ENCODE peak calls at places on chromosome 1, in five cellular contexts. T, J, A, R and C are unnamed samples.

GRCh38 chr1:53281180-53281579 is 42.9 kb upstream of the MAGOH start:
- DNase-seq in T (no peak), J (no peak), A (no peak), R (no peak), C (no peak)

GRCh38 chr1:171898956-171899355 is 57.7 kb downstream of the DNM3 start:
- DNase-seq in T (peak; percentile 95), J (no peak), A (peak; percentile 11), R (no peak), C (no peak)

GRCh38 chr1:17184161-17184665 is 20.7 kb upstream of the PADI1 start:
- DNase-seq in T (no peak), J (no peak), A (no peak), R (no peak), C (no peak)

GRCh38 chr1:24745711-24746582 is 700 bp downstream of the CLIC4 start:
- DNase-seq in T (no peak), J (peak; percentile 79), A (peak; percentile 88), R (no peak), C (peak; percentile 76)

GRCh38 chr1:240737761-240738265 is 125.9 kb upstream of the GREM2 start:
- DNase-seq in T (no peak), J (no peak), A (no peak), R (no peak), C (no peak)

GRCh38 chr1:147669475-147670318 is 627 bp downstream of the ACP6 start:
- DNase-seq in T (peak; percentile 34), J (peak; percentile 21), A (peak; percentile 39), R (no peak), C (peak; percentile 33)

GRCh38 chr1:1883092-1883858 is 7.6 kb downstream of the GNB1 start:
- DNase-seq in T (no peak), J (no peak), A (no peak), R (no peak), C (peak; percentile 57)

GRCh38 chr1:219965285-219965684 is 36.9 kb upstream of the SLC30A10 start:
- DNase-seq in T (no peak), J (no peak), A (no peak), R (no peak), C (no peak)

GRCh38 chr1:8202182-8202905 is 115.6 kb upstream of the SLC45A1 start:
- DNase-seq in T (no peak), J (no peak), A (peak; percentile 94), R (no peak), C (no peak)

GRCh38 chr1:164787834-164788231 is 228.8 kb downstream of the PBX1 start:
- DNase-seq in T (no peak), J (no peak), A (no peak), R (no peak), C (no peak)

GRCh38 chr1:198575715-198576641 is 35.5 kb upstream of the ATP6V1G3 start:
- DNase-seq in T (no peak), J (no peak), A (no peak), R (no peak), C (no peak)

GRCh38 chr1:3313579-3313955 is 140.9 kb upstream of the ARHGEF16 start:
- DNase-seq in T (peak; percentile 78), J (peak; percentile 69), A (peak; percentile 92), R (peak; percentile 82), C (no peak)

GRCh38 chr1:81174052-81174451 is 626.7 kb upstream of the ADGRL2 start:
- DNase-seq in T (no peak), J (no peak), A (no peak), R (no peak), C (no peak)

GRCh38 chr1:179955318-179955638 is 668 bp downstream of the CEP350 start:
- DNase-seq in T (no peak), J (no peak), A (peak; percentile 13), R (no peak), C (peak; percentile 47)

GRCh38 chr1:205843031-205843859 is 6.7 kb downstream of the PM20D1 start:
- DNase-seq in T (no peak), J (no peak), A (no peak), R (no peak), C (no peak)

GRCh38 chr1:6625579-6626149 is 996 bp downstream of the THAP3 start:
- DNase-seq in T (no peak), J (no peak), A (peak; percentile 60), R (no peak), C (peak; percentile 33)

GRCh38 chr1:178578541-178578940 is 65.6 kb downstream of the TEX35 start:
- DNase-seq in T (no peak), J (no peak), A (no peak), R (no peak), C (no peak)

GRCh38 chr1:26833432-26834405 is 7.2 kb downstream of the ZDHHC18 start:
- DNase-seq in T (no peak), J (no peak), A (no peak), R (no peak), C (no peak)

GRCh38 chr1:150121236-150121862 is 28.4 kb upstream of the PLEKHO1 start:
- DNase-seq in T (no peak), J (no peak), A (peak; percentile 20), R (no peak), C (no peak)

GRCh38 chr1:183203094-183203493 is 17.0 kb downstream of the LAMC2 start:
- DNase-seq in T (no peak), J (no peak), A (no peak), R (no peak), C (no peak)

GRCh38 chr1:47688161-47688560 is 250.3 kb downstream of the FOXD2 start:
- DNase-seq in T (no peak), J (no peak), A (no peak), R (no peak), C (no peak)

GRCh38 chr1:93976291-93976690 is 67.1 kb upstream of the GCLM start:
- DNase-seq in T (no peak), J (no peak), A (no peak), R (no peak), C (no peak)

GRCh38 chr1:227888404-227889046 is 59.2 kb downstream of the WNT9A start:
- DNase-seq in T (no peak), J (peak; percentile 12), A (no peak), R (no peak), C (no peak)

GRCh38 chr1:55054396-55054795 is 15.0 kb downstream of the PCSK9 start:
- DNase-seq in T (no peak), J (no peak), A (no peak), R (no peak), C (no peak)

GRCh38 chr1:236830116-236830515 is 35.0 kb downstream of the MTR start:
- DNase-seq in T (no peak), J (no peak), A (no peak), R (no peak), C (no peak)

GRCh38 chr1:151728151-151728711 is 6.9 kb downstream of the RIIAD1 start:
- DNase-seq in T (peak; percentile 66), J (no peak), A (peak; percentile 48), R (no peak), C (no peak)

GRCh38 chr1:218620956-218621355 is 275.8 kb downstream of the TGFB2 start:
- DNase-seq in T (no peak), J (no peak), A (peak; percentile 16), R (no peak), C (no peak)

GRCh38 chr1:84505167-84506001 is 802 bp upstream of the SPATA1 start:
- DNase-seq in T (peak; percentile 28), J (peak; percentile 29), A (peak; percentile 71), R (no peak), C (no peak)

GRCh38 chr1:221363074-221363473 is 378.8 kb downstream of the DUSP10 start:
- DNase-seq in T (no peak), J (no peak), A (no peak), R (no peak), C (no peak)

GRCh38 chr1:25954371-25954938 is 43.4 kb downstream of the PAFAH2 start:
- DNase-seq in T (no peak), J (no peak), A (peak; percentile 65), R (no peak), C (no peak)

GRCh38 chr1:1004780-1005697 is 5.1 kb upstream of the HES4 start:
- DNase-seq in T (no peak), J (no peak), A (peak; percentile 60), R (no peak), C (no peak)

GRCh38 chr1:219507432-219507831 is 105.5 kb downstream of the ZC3H11B start:
- DNase-seq in T (no peak), J (no peak), A (peak; percentile 20), R (peak; percentile 63), C (no peak)

GRCh38 chr1:236795757-236796719 is 946 bp downstream of the MTR start:
- DNase-seq in T (no peak), J (no peak), A (peak; percentile 61), R (no peak), C (peak; percentile 4)

GRCh38 chr1:169108897-169109560 is 2.5 kb downstream of the ATP1B1 start:
- DNase-seq in T (peak; percentile 24), J (no peak), A (no peak), R (peak; percentile 17), C (peak; percentile 59)